ENCODE peak calls at places on chromosome 21, in ten cellular contexts. C is H1, O is heart right ventricle, A is A673, V is thoracic aorta, E is HCT116, Z is pancreas, W is OCI-LY7, R is breast epithelium, F is SJSA1. K is an unnamed sample. For H3K4me1, the result is how much of the 10 kb centered on the place peaks cover.

GRCh38 chr21:17519965-17520364 is 7.1 kb downstream of the CXADR start:
- DNase-seq in W (no peak), V (no peak), Z (no peak), O (no peak), E (no peak), A (no peak), C (no peak), R (no peak), F (no peak), K (no peak)

GRCh38 chr21:31107151-31107785 is 69.0 kb upstream of the KRTAP19-8 start:
- DNase-seq in O (no peak), F (no peak), Z (no peak), E (no peak), C (no peak), V (no peak), R (no peak), W (no peak), A (no peak), K (no peak)

GRCh38 chr21:36134820-36135390 is at the start of gene CBR3:
- DNase-seq in R (no peak), O (peak), V (no peak), C (no peak), Z (peak), E (no peak), A (peak), W (no peak), F (peak), K (peak)

GRCh38 chr21:46121286-46122221 is 23.6 kb downstream of the COL6A2 start:
- DNase-seq in E (no peak), W (no peak), Z (peak), C (no peak), V (no peak), F (no peak), R (peak), O (peak), A (no peak), K (peak)

GRCh38 chr21:45976666-45977335 is 4.8 kb upstream of the COL6A1 start:
- DNase-seq in R (no peak), F (no peak), O (peak), Z (no peak), C (no peak), W (no peak), A (no peak), E (no peak), V (no peak), K (no peak)

GRCh38 chr21:30733026-30733425 is 14.0 kb downstream of the KRTAP21-2 start:
- DNase-seq in F (no peak), O (no peak), A (no peak), R (no peak), Z (no peak), E (no peak), C (no peak), V (no peak), W (no peak), K (no peak)

GRCh38 chr21:41852151-41852928 is 26.8 kb downstream of the PRDM15 start:
- DNase-seq in F (no peak), C (no peak), R (no peak), E (no peak), Z (no peak), V (no peak), W (no peak), O (no peak), A (no peak), K (peak)

GRCh38 chr21:36892201-36892600 is 74.3 kb downstream of the HLCS start:
- DNase-seq in V (no peak), A (no peak), E (no peak), W (no peak), C (no peak), F (no peak), R (no peak), Z (no peak), O (no peak), K (no peak)

GRCh38 chr21:46150491-46151121 is 4.8 kb downstream of the FTCD start:
- DNase-seq in A (no peak), O (no peak), Z (peak), F (no peak), V (no peak), C (no peak), E (no peak), R (peak), W (no peak), K (peak)

GRCh38 chr21:46181436-46181835 is 2.8 kb downstream of the SPATC1L start:
- DNase-seq in W (no peak), A (no peak), O (peak), E (no peak), V (no peak), C (no peak), Z (peak), R (no peak), F (no peak), K (peak)

GRCh38 chr21:46217511-46218196 is 10.9 kb downstream of the LSS start:
- DNase-seq in O (no peak), A (no peak), Z (peak), W (no peak), R (peak), E (no peak), V (no peak), C (no peak), F (no peak), K (no peak)

GRCh38 chr21:31284797-31285397 is 59.2 kb downstream of the TIAM1 start:
- DNase-seq in O (no peak), V (no peak), A (no peak), E (peak), W (no peak), C (no peak), F (peak), Z (no peak), R (no peak), K (no peak)

GRCh38 chr21:31580866-31581276 is 78.6 kb upstream of the SOD1 start:
- DNase-seq in F (peak), V (peak), O (peak), A (peak), W (peak), C (no peak), R (no peak), Z (peak), E (peak), K (no peak)

GRCh38 chr21:31410763-31411278 is 66.8 kb upstream of the TIAM1 start:
- DNase-seq in O (no peak), C (no peak), Z (no peak), E (no peak), F (no peak), W (peak), V (no peak), A (no peak), R (no peak), K (no peak)

GRCh38 chr21:18908641-18909040 is 505.1 kb upstream of the TMPRSS15 start:
- DNase-seq in E (no peak), A (no peak), F (no peak), Z (no peak), W (no peak), R (no peak), V (no peak), C (no peak), O (no peak), K (no peak)

GRCh38 chr21:18164483-18164882 is 80.2 kb upstream of the CHODL start:
- DNase-seq in Z (no peak), F (no peak), O (no peak), E (no peak), C (no peak), V (no peak), W (no peak), A (no peak), R (no peak), K (no peak)

GRCh38 chr21:37503848-37504467 is 137.4 kb downstream of the DYRK1A start:
- DNase-seq in C (no peak), F (peak), W (no peak), A (peak), O (no peak), V (no peak), E (no peak), R (no peak), Z (no peak), K (no peak)

GRCh38 chr21:36199021-36199420 is 42.4 kb downstream of the DOP1B start:
- DNase-seq in F (no peak), A (no peak), E (no peak), R (no peak), W (no peak), O (no peak), V (no peak), C (no peak), Z (no peak), K (peak)

GRCh38 chr21:40687625-40688024 is 159.3 kb downstream of the DSCAM start:
- DNase-seq in V (no peak), F (no peak), C (no peak), O (no peak), E (no peak), A (no peak), R (no peak), W (no peak), Z (no peak), K (no peak)

GRCh38 chr21:32140212-32141008 is 138.4 kb downstream of the MIS18A start:
- DNase-seq in O (no peak), Z (no peak), V (no peak), A (no peak), R (no peak), C (no peak), W (no peak), F (no peak), E (no peak), K (no peak)

GRCh38 chr21:36976882-36977651 is 10.6 kb upstream of the HLCS start:
- DNase-seq in Z (no peak), W (peak), F (peak), R (no peak), C (no peak), O (no peak), A (peak), E (peak), V (no peak), K (no peak)

GRCh38 chr21:42193131-42193671 is 25.7 kb upstream of the ABCG1 start:
- DNase-seq in O (no peak), C (no peak), R (no peak), E (no peak), Z (no peak), A (no peak), V (no peak), F (no peak), W (no peak), K (no peak)

GRCh38 chr21:41458121-41458520 is 32.1 kb downstream of the MX1 start:
- DNase-seq in R (no peak), V (no peak), C (no peak), O (no peak), Z (no peak), E (no peak), F (no peak), A (no peak), W (no peak), K (no peak)

GRCh38 chr21:36725793-36726386 is 27.0 kb downstream of the SIM2 start:
- DNase-seq in Z (no peak), V (no peak), C (no peak), E (no peak), R (no peak), O (no peak), W (no peak), F (no peak), A (no peak), K (peak)

GRCh38 chr21:30269803-30270530 is 12.8 kb downstream of the KRTAP24-1 start:
- DNase-seq in E (no peak), R (no peak), V (no peak), C (no peak), O (no peak), W (no peak), A (no peak), F (no peak), Z (no peak), K (no peak)

GRCh38 chr21:17613242-17613676 is 558 bp upstream of the BTG3 start:
- DNase-seq in O (peak), E (no peak), Z (peak), C (no peak), W (peak), F (no peak), A (peak), R (no peak), V (peak), K (peak)

GRCh38 chr21:36792505-36792967 is 93.6 kb downstream of the SIM2 start:
- DNase-seq in Z (no peak), R (no peak), C (no peak), F (no peak), A (no peak), O (no peak), W (no peak), E (no peak), V (no peak), K (no peak)

GRCh38 chr21:36835383-36835795 is 131.1 kb downstream of the HLCS start:
- DNase-seq in F (no peak), W (no peak), A (peak), V (no peak), E (no peak), Z (no peak), C (no peak), R (no peak), O (peak), K (no peak)

GRCh38 chr21:18417361-18417760 is 13.8 kb upstream of the TMPRSS15 start:
- DNase-seq in R (no peak), F (no peak), Z (no peak), V (no peak), A (no peak), W (no peak), E (no peak), C (no peak), O (no peak), K (no peak)

GRCh38 chr21:36436829-36437744 is 42.8 kb downstream of the CLDN14 start:
- DNase-seq in V (no peak), F (no peak), Z (no peak), R (no peak), C (no peak), W (no peak), O (no peak), A (no peak), E (no peak), K (no peak)

GRCh38 chr21:26850116-26850643 is 5.0 kb upstream of the ADAMTS1 start:
- DNase-seq in E (peak), V (no peak), R (no peak), W (peak), Z (no peak), O (no peak), C (no peak), A (peak), F (peak), K (no peak)

GRCh38 chr21:17783816-17784598 is 35.1 kb downstream of the C21orf91 start:
- DNase-seq in R (no peak), F (no peak), W (peak), A (no peak), V (no peak), C (no peak), E (no peak), O (no peak), Z (no peak), K (no peak)

GRCh38 chr21:37224861-37225260 is 42.3 kb downstream of the VPS26C start:
- DNase-seq in E (no peak), A (no peak), R (no peak), W (no peak), O (no peak), V (no peak), Z (no peak), C (no peak), F (no peak), K (no peak)

GRCh38 chr21:36310016-36310415 is 10.0 kb upstream of the MORC3 start:
- DNase-seq in A (no peak), E (no peak), C (no peak), O (no peak), V (no peak), W (peak), Z (no peak), R (no peak), F (no peak), K (no peak)

DNA sequence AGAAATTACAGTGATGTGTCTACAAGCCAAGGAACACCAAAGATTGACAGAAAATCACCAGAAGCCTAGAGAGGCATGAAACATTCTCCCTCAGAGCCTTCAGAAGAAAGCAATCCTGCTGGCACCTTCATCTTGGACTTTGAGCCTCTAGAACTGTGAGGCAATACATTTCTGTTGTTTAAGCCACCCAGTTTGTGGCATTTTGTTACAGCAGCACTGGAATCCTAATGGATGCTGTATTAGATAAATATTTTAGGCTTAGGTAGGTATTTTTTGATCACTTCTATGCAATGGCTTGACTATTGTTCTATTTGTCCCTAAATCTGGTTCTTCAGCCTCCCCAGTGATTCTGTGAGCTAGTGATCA is 453.1 kb downstream of the LTN1 start:
- DNase-seq in W (no peak), E (no peak), C (no peak), V (no peak), R (no peak), F (no peak), A (no peak), Z (no peak), O (no peak), K (no peak)
- H3K4me1 ChIP-seq in W (under half), E (under half), C (under half), V (under half), R (under half), F (under half), A (under half), Z (under half), O (under half), K (under half)

GRCh38 chr21:44454058-44454457 is 1.3 kb upstream of the LRRC3 start:
- DNase-seq in V (no peak), C (no peak), E (no peak), A (no peak), W (no peak), O (no peak), R (no peak), Z (no peak), F (no peak), K (no peak)

GRCh38 chr21:44454747-44455523 is at the start of gene LRRC3:
- DNase-seq in W (peak), R (peak), C (peak), V (peak), Z (peak), E (peak), A (peak), F (no peak), O (peak), K (peak)

GRCh38 chr21:44456915-44457736 is 1.8 kb downstream of the LRRC3 start:
- DNase-seq in F (no peak), A (no peak), E (no peak), W (no peak), R (no peak), O (no peak), Z (no peak), V (no peak), C (no peak), K (peak)

GRCh38 chr21:44455524-44456206 is 355 bp downstream of the LRRC3 start:
- DNase-seq in V (no peak), A (peak), Z (peak), E (no peak), W (no peak), R (no peak), O (peak), F (peak), C (no peak), K (peak)

DNA sequence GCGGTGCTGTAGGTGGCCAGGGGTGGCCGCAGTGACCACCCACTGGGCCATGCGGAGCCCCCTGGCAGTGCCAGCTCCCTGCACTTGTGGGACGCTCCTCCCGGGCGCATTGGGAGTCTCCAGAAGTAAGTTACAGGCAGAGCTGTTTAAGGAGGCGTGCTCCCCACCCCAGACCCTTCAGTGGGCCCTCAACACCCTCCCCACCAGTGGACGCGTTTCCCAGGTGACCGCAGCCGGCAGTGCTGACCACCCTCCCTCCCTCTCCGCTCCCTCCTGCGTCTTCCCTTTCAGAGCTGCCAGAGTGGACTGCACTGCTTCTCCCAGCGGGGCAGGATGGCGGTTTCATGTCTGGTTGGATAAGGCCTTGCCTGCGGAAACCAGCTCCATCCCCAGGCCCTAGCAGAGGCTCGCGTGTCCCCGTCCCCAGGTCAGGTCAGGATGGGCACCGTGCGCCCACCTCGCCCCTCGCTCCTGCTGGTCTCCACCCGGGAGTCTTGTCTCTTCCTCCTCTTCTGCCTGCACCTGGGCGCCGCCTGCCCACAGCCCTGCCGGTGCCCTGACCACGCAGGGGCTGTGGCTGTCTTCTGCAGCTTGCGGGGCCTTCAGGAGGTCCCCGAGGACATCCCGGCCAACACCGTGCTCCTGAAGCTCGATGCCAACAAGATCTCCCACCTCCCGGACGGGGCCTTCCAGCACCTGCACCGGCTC is 1.1 kb downstream of the LRRC3 start:
- DNase-seq in A (no peak), R (peak), C (no peak), E (no peak), O (no peak), Z (no peak), F (no peak), W (no peak), V (no peak), K (peak)
- H3K4me3 ChIP-seq in A (peak), R (peak), C (peak), E (peak), O (peak), Z (peak), F (peak), W (no peak), V (peak), K (no peak)

GRCh38 chr21:44895859-44896258 is 22.4 kb upstream of the PTTG1IP start:
- DNase-seq in V (no peak), E (no peak), A (no peak), F (no peak), W (no peak), O (peak), R (no peak), Z (no peak), C (no peak), K (peak)

GRCh38 chr21:44898011-44898493 is 22.6 kb downstream of the ITGB2 start:
- DNase-seq in R (no peak), A (no peak), F (no peak), E (no peak), Z (peak), C (no peak), O (no peak), V (no peak), W (no peak), K (peak)

GRCh38 chr21:44897326-44898010 is 23.2 kb downstream of the ITGB2 start:
- DNase-seq in O (peak), F (peak), A (peak), E (no peak), V (no peak), W (no peak), R (no peak), C (no peak), Z (peak), K (peak)

GRCh38 chr21:44894687-44895302 is 21.3 kb upstream of the PTTG1IP start:
- DNase-seq in W (no peak), F (no peak), Z (no peak), E (no peak), O (peak), C (no peak), A (no peak), V (no peak), R (no peak), K (peak)

GRCh38 chr21:44896561-44897286 is 23.2 kb upstream of the PTTG1IP start:
- DNase-seq in V (no peak), R (no peak), E (no peak), W (no peak), C (no peak), F (no peak), Z (no peak), A (no peak), O (peak), K (peak)
- H3K4me1 ChIP-seq in V (under half), R (under half), E (under half), W (under half), C (under half), F (under half), Z (under half), A (under half), O (under half), K (under half)

GRCh38 chr21:25562660-25563059 is 44.6 kb downstream of the MRPL39 start:
- DNase-seq in F (no peak), R (no peak), C (no peak), Z (no peak), A (no peak), E (no peak), O (no peak), V (no peak), W (no peak), K (no peak)
- H3K4me3 ChIP-seq in F (peak), R (peak), C (peak), Z (no peak), A (no peak), E (no peak), O (peak), V (peak), W (peak), K (peak)